ENCODE peak calls at places on chromosomes 6 and 20, in eight cellular contexts. One of them, this sample, is unnamed.

GRCh38 chr20:4936392-4936850 is 64.9 kb downstream of the SLC23A2 start:
- ATAC-seq in heart right ventricle: no peak
- ATAC-seq in Right ventricle myocardium superior: no peak
- ATAC-seq in Panc1: no peak
- ATAC-seq in activated CD8-positive, alpha-beta T cell treated with anti-CD3 and anti-CD28 coated beads, Interleukin-2, amount 10 ng/mL, durations not matched to agents 7 days and 5 days: no peak
- ATAC-seq in psoas muscle: no peak
- ATAC-seq in CD8-positive, alpha-beta T cell: no peak
- ATAC-seq in stimulated activated effector memory CD8-positive, alpha-beta T cell treated with anti-CD3 and anti-CD28 coated beads, Interleukin-12 subunit alpha, Interleukin-12 subunit beta, amount 100 ng/mL, for 72 hours: no peak
- ATAC-seq in this sample: no peak

GRCh38 chr20:9617062-9617461 is 102.7 kb downstream of the LAMP5 start:
- ATAC-seq in heart right ventricle: peak; percentile 51
- ATAC-seq in Right ventricle myocardium superior: peak; percentile 89
- ATAC-seq in Panc1: peak; percentile 83
- ATAC-seq in activated CD8-positive, alpha-beta T cell treated with anti-CD3 and anti-CD28 coated beads, Interleukin-2, amount 10 ng/mL, durations not matched to agents 7 days and 5 days: no peak
- ATAC-seq in psoas muscle: peak; percentile 49
- ATAC-seq in CD8-positive, alpha-beta T cell: peak; percentile 36
- ATAC-seq in stimulated activated effector memory CD8-positive, alpha-beta T cell treated with anti-CD3 and anti-CD28 coated beads, Interleukin-12 subunit alpha, Interleukin-12 subunit beta, amount 100 ng/mL, for 72 hours: peak; percentile 52
- ATAC-seq in this sample: peak; percentile 48

GRCh38 chr6:53702316-53702715 is 36.8 kb upstream of the KLHL31 start:
- ATAC-seq in heart right ventricle: peak; percentile 55
- ATAC-seq in Right ventricle myocardium superior: peak; percentile 56
- ATAC-seq in Panc1: no peak
- ATAC-seq in activated CD8-positive, alpha-beta T cell treated with anti-CD3 and anti-CD28 coated beads, Interleukin-2, amount 10 ng/mL, durations not matched to agents 7 days and 5 days: no peak
- ATAC-seq in psoas muscle: peak; percentile 95
- ATAC-seq in CD8-positive, alpha-beta T cell: no peak
- ATAC-seq in stimulated activated effector memory CD8-positive, alpha-beta T cell treated with anti-CD3 and anti-CD28 coated beads, Interleukin-12 subunit alpha, Interleukin-12 subunit beta, amount 100 ng/mL, for 72 hours: no peak
- ATAC-seq in this sample: no peak

GRCh38 chr6:91167846-91168245 is 581.0 kb upstream of the MAP3K7 start:
- ATAC-seq in heart right ventricle: no peak
- ATAC-seq in Right ventricle myocardium superior: no peak
- ATAC-seq in Panc1: no peak
- ATAC-seq in activated CD8-positive, alpha-beta T cell treated with anti-CD3 and anti-CD28 coated beads, Interleukin-2, amount 10 ng/mL, durations not matched to agents 7 days and 5 days: no peak
- ATAC-seq in psoas muscle: no peak
- ATAC-seq in CD8-positive, alpha-beta T cell: no peak
- ATAC-seq in stimulated activated effector memory CD8-positive, alpha-beta T cell treated with anti-CD3 and anti-CD28 coated beads, Interleukin-12 subunit alpha, Interleukin-12 subunit beta, amount 100 ng/mL, for 72 hours: no peak
- ATAC-seq in this sample: no peak

GRCh38 chr6:44664716-44665115 is 277.2 kb downstream of the CDC5L start:
- ATAC-seq in heart right ventricle: no peak
- ATAC-seq in Right ventricle myocardium superior: no peak
- ATAC-seq in Panc1: no peak
- ATAC-seq in activated CD8-positive, alpha-beta T cell treated with anti-CD3 and anti-CD28 coated beads, Interleukin-2, amount 10 ng/mL, durations not matched to agents 7 days and 5 days: no peak
- ATAC-seq in psoas muscle: no peak
- ATAC-seq in CD8-positive, alpha-beta T cell: no peak
- ATAC-seq in stimulated activated effector memory CD8-positive, alpha-beta T cell treated with anti-CD3 and anti-CD28 coated beads, Interleukin-12 subunit alpha, Interleukin-12 subunit beta, amount 100 ng/mL, for 72 hours: no peak
- ATAC-seq in this sample: no peak

GRCh38 chr6:133062077-133062476 is 179.1 kb upstream of the EYA4 start:
- ATAC-seq in heart right ventricle: peak; percentile 98
- ATAC-seq in Right ventricle myocardium superior: peak; percentile 95
- ATAC-seq in Panc1: no peak
- ATAC-seq in activated CD8-positive, alpha-beta T cell treated with anti-CD3 and anti-CD28 coated beads, Interleukin-2, amount 10 ng/mL, durations not matched to agents 7 days and 5 days: no peak
- ATAC-seq in psoas muscle: peak; percentile 97
- ATAC-seq in CD8-positive, alpha-beta T cell: no peak
- ATAC-seq in stimulated activated effector memory CD8-positive, alpha-beta T cell treated with anti-CD3 and anti-CD28 coated beads, Interleukin-12 subunit alpha, Interleukin-12 subunit beta, amount 100 ng/mL, for 72 hours: no peak
- ATAC-seq in this sample: no peak

GRCh38 chr6:143429970-143430369 is 20.5 kb downstream of the ADAT2 start:
- ATAC-seq in heart right ventricle: no peak
- ATAC-seq in Right ventricle myocardium superior: no peak
- ATAC-seq in Panc1: no peak
- ATAC-seq in activated CD8-positive, alpha-beta T cell treated with anti-CD3 and anti-CD28 coated beads, Interleukin-2, amount 10 ng/mL, durations not matched to agents 7 days and 5 days: no peak
- ATAC-seq in psoas muscle: no peak
- ATAC-seq in CD8-positive, alpha-beta T cell: no peak
- ATAC-seq in stimulated activated effector memory CD8-positive, alpha-beta T cell treated with anti-CD3 and anti-CD28 coated beads, Interleukin-12 subunit alpha, Interleukin-12 subunit beta, amount 100 ng/mL, for 72 hours: no peak
- ATAC-seq in this sample: no peak

GRCh38 chr6:19803331-19804330 is 33.5 kb upstream of the ID4 start:
- ATAC-seq in heart right ventricle: no peak
- ATAC-seq in Right ventricle myocardium superior: no peak
- ATAC-seq in Panc1: no peak
- ATAC-seq in activated CD8-positive, alpha-beta T cell treated with anti-CD3 and anti-CD28 coated beads, Interleukin-2, amount 10 ng/mL, durations not matched to agents 7 days and 5 days: no peak
- ATAC-seq in psoas muscle: no peak
- ATAC-seq in CD8-positive, alpha-beta T cell: no peak
- ATAC-seq in stimulated activated effector memory CD8-positive, alpha-beta T cell treated with anti-CD3 and anti-CD28 coated beads, Interleukin-12 subunit alpha, Interleukin-12 subunit beta, amount 100 ng/mL, for 72 hours: no peak
- ATAC-seq in this sample: no peak

GRCh38 chr6:38018755-38019165 is 199.2 kb downstream of the ZFAND3 start:
- ATAC-seq in heart right ventricle: no peak
- ATAC-seq in Right ventricle myocardium superior: peak; percentile 18
- ATAC-seq in Panc1: no peak
- ATAC-seq in activated CD8-positive, alpha-beta T cell treated with anti-CD3 and anti-CD28 coated beads, Interleukin-2, amount 10 ng/mL, durations not matched to agents 7 days and 5 days: no peak
- ATAC-seq in psoas muscle: no peak
- ATAC-seq in CD8-positive, alpha-beta T cell: no peak
- ATAC-seq in stimulated activated effector memory CD8-positive, alpha-beta T cell treated with anti-CD3 and anti-CD28 coated beads, Interleukin-12 subunit alpha, Interleukin-12 subunit beta, amount 100 ng/mL, for 72 hours: no peak
- ATAC-seq in this sample: no peak